ENCODE peak calls at places on chromosome 18, in ten cellular contexts. S, H, F, V, O, C, Z, R, N and Q are unnamed samples.

GRCh38 chr18:22606563-22607283 is 189.0 kb upstream of the CTAGE1 start:
- DNase-seq in V (no peak), Z (no peak), H (no peak), F (no peak), C (peak; percentile 60), O (no peak), R (no peak), N (no peak), S (no peak), Q (no peak)

GRCh38 chr18:48955528-48956261 is 4.9 kb upstream of the SMAD7 start:
- DNase-seq in V (no peak), F (no peak), N (no peak), S (no peak), R (peak; percentile 24), H (no peak), Z (no peak), C (peak; percentile 92), O (no peak), Q (no peak)

GRCh38 chr18:46397174-46397573 is 259.8 kb downstream of the LOXHD1 start:
- DNase-seq in C (no peak), N (no peak), V (no peak), O (no peak), H (no peak), Z (no peak), R (no peak), S (no peak), F (no peak), Q (no peak)

GRCh38 chr18:49464718-49465598 is 4.5 kb upstream of the DYM start:
- DNase-seq in H (no peak), S (no peak), N (no peak), V (no peak), C (peak; percentile 43), R (no peak), F (no peak), O (no peak), Z (no peak), Q (no peak)

GRCh38 chr18:22971038-22971437 is 37.9 kb downstream of the RBBP8 start:
- DNase-seq in C (no peak), V (no peak), H (no peak), F (no peak), S (no peak), Z (no peak), O (no peak), R (no peak), N (no peak), Q (no peak)

GRCh38 chr18:28175930-28176673 is 828 bp downstream of the CDH2 start:
- DNase-seq in V (no peak), H (no peak), R (no peak), C (peak; percentile 50), O (peak; percentile 26), S (peak; percentile 44), Z (no peak), F (no peak), N (no peak), Q (no peak)

GRCh38 chr18:34893239-34893638 is 148.0 kb upstream of the MAPRE2 start:
- DNase-seq in Z (no peak), S (no peak), C (no peak), V (no peak), N (no peak), R (no peak), O (no peak), H (no peak), F (no peak), Q (no peak)

GRCh38 chr18:5175378-5175777 is 21.7 kb downstream of the AKAIN1 start:
- DNase-seq in S (no peak), R (no peak), C (no peak), O (no peak), Z (no peak), V (no peak), H (no peak), F (no peak), N (no peak), Q (no peak)

GRCh38 chr18:54192900-54193299 is 31.6 kb downstream of the MBD2 start:
- DNase-seq in N (no peak), H (no peak), Z (no peak), V (no peak), R (no peak), F (no peak), S (no peak), O (no peak), C (no peak), Q (no peak)